ENCODE peak calls at places on chromosomes 13 and 19, in four cellular contexts. K, I, A and T are unnamed samples.

GRCh38 chr13:98976941-98977340 is 923 bp downstream of the DOCK9 start:
- DNase-seq in I (no peak), K (no peak), A (no peak), T (no peak)

GRCh38 chr13:31905896-31906295 is 125.7 kb upstream of the FRY start:
- DNase-seq in I (no peak), A (no peak), K (no peak), T (no peak)

GRCh38 chr13:100566543-100566942 is 22.0 kb downstream of the GGACT start:
- DNase-seq in A (no peak), I (no peak), K (no peak), T (no peak)

GRCh38 chr19:58570770-58571574 is 2.2 kb downstream of the MZF1 start:
- DNase-seq in K (no peak), A (no peak), I (no peak), T (no peak)

GRCh38 chr13:107277911-107278310 is 710.0 kb upstream of the ARGLU1 start:
- DNase-seq in I (no peak), K (no peak), A (no peak), T (no peak)

GRCh38 chr19:43592800-43593350 is 3.1 kb downstream of the IRGQ start:
- DNase-seq in I (no peak), A (no peak), K (no peak), T (no peak)

GRCh38 chr19:38942471-38943181 is 11.9 kb downstream of the MRPS12 start:
- DNase-seq in A (no peak), I (no peak), K (no peak), T (no peak)

GRCh38 chr13:59776924-59777690 is 386.6 kb downstream of the DIAPH3 start:
- DNase-seq in I (peak), A (no peak), K (no peak), T (no peak)

GRCh38 chr19:9721861-9722260 is 46.7 kb downstream of the ZNF846 start:
- DNase-seq in K (no peak), I (peak), A (no peak), T (peak)

GRCh38 chr19:54047626-54048025 is 16.1 kb downstream of the VSTM1 start:
- DNase-seq in K (no peak), I (no peak), A (no peak), T (no peak)

GRCh38 chr19:12952488-12953455 is 4.3 kb downstream of the GADD45GIP1 start:
- DNase-seq in A (no peak), I (no peak), K (no peak), T (peak)

GRCh38 chr19:3601021-3601420 is 5.7 kb downstream of the TBXA2R start:
- DNase-seq in K (no peak), I (no peak), A (no peak), T (no peak)

GRCh38 chr13:32311188-32311897 is 3.8 kb downstream of the ZAR1L start:
- DNase-seq in K (no peak), A (no peak), I (no peak), T (no peak)

GRCh38 chr13:37884026-37884425 is 14.5 kb upstream of the TRPC4 start:
- DNase-seq in A (no peak), K (no peak), I (no peak), T (no peak)

GRCh38 chr19:46714523-46715106 is 2.3 kb downstream of the PRKD2 start:
- DNase-seq in I (no peak), K (no peak), A (no peak), T (no peak)

GRCh38 chr19:2685204-2685704 is 17.2 kb downstream of the GNG7 start:
- DNase-seq in A (no peak), K (no peak), I (no peak), T (no peak)

GRCh38 chr19:6668696-6669095 is 1.3 kb downstream of the TNFSF14 start:
- DNase-seq in A (no peak), I (no peak), K (no peak), T (no peak)

DNA sequence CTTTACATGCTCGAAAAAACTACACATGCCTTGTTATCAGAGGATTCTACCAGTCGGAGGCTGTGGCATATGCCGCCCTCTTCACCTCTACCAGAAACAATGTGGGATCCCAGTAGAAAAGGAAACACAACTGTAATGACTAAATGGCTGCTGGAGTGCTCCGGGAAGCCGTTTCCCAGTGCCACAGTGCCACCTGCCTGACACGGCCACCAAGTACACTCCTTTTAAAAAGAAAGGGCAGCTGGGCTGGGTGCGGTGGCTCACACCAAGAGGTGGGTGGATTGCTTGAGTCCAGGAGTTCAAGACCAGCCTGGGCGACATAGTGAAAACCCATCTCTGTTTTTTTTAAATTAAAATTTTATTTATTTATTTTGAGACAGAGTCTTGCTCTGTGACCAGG is 67.3 kb downstream of the TRPM4 start:
- DNase-seq in I (no peak), K (peak), A (peak), T (peak)
- TF ChIP-seq PBX3 in I (no peak), K (no peak), A (no peak), T (no peak)

GRCh38 chr13:69374036-69374435 is 733.6 kb upstream of the ATXN8OS start:
- DNase-seq in I (no peak), A (no peak), K (no peak), T (no peak)
- TF ChIP-seq PBX3 in I (no peak), A (no peak), K (no peak), T (no peak)

GRCh38 chr19:8500158-8500557 is 2.3 kb downstream of the PRAM1 start:
- DNase-seq in A (no peak), I (no peak), K (no peak), T (no peak)
- TF ChIP-seq PBX3 in A (no peak), I (no peak), K (no peak), T (no peak)

GRCh38 chr13:52669677-52670076 is 17.0 kb downstream of the SUGT1 start:
- DNase-seq in A (no peak), K (no peak), I (no peak), T (no peak)

GRCh38 chr13:52659340-52659739 is 6.7 kb downstream of the SUGT1 start:
- DNase-seq in A (no peak), K (no peak), I (no peak), T (no peak)

GRCh38 chr13:52664269-52664668 is 11.6 kb downstream of the SUGT1 start:
- DNase-seq in A (no peak), K (no peak), I (no peak), T (no peak)

GRCh38 chr13:52670726-52671125 is 18.1 kb downstream of the SUGT1 start:
- DNase-seq in A (no peak), K (no peak), I (no peak), T (no peak)

DNA sequence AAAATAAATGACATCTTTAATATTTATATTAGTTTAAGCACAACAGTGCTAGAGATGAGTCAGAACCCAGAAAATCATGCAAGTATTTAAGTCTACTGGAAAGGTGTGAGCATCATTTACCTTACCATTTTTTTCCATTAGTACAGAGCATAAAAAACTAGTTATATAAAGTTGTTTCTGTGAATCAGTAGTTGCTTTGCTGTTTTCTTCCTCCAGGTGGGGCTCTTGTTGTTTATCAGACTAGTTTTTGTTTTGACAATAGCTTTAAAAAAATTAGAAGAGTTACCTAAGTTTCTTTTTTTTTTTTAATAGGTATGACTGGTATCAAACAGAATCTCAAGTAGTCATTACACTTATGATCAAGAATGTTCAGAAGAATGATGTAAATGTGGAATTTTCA is 12.7 kb downstream of the SUGT1 start:
- DNase-seq in K (peak), I (no peak), A (peak), T (peak)
- TF ChIP-seq PBX3 in K (no peak), I (no peak), A (no peak), T (no peak)

GRCh38 chr13:84812789-84813188 is 930.5 kb upstream of the SLITRK1 start:
- DNase-seq in K (no peak), I (no peak), A (no peak), T (no peak)

GRCh38 chr13:84812078-84812477 is 929.8 kb upstream of the SLITRK1 start:
- DNase-seq in K (no peak), A (no peak), I (no peak), T (no peak)

GRCh38 chr13:84816567-84817133 is 934.4 kb upstream of the SLITRK1 start:
- DNase-seq in I (no peak), K (no peak), A (no peak), T (no peak)

DNA sequence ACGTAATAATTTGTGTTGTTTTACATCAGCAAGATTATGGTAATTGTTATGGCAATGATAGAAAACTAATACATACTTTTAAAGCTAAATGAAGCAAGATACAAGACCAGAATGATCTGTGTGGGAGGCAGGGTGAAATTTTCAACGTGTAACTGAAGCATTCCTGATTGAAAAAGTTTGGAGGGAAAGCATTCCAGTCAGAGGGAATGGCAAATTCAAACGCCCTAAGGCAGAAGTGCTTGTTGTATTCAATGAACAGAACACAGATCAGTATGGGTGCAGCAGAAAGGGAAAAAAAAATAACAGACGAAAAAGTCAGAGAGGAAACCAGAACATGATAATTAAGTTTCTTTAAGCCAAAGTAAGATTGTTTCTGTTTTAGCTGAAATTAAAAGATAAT is 928.5 kb upstream of the SLITRK1 start:
- DNase-seq in K (no peak), A (no peak), I (no peak), T (no peak)
- TF ChIP-seq PBX3 in K (no peak), A (no peak), I (no peak), T (no peak)